ENCODE peak calls at places on chromosomes 12 and 14, in five cellular contexts. Y is Panc1, S is tibial artery, M is cardiac muscle cell, Q is HL-60. C is an unnamed sample. For H3K27me3, the result is how much of the 10 kb centered on the place peaks cover.

GRCh38 chr12:113929312-113929989 is 36.7 kb downstream of the RBM19 start:
- DNase-seq in Y (no peak), S (no peak), M (no peak), Q (no peak), C (no peak)

GRCh38 chr12:57089259-57090245 is 638 bp downstream of the NAB2 start:
- DNase-seq in Y (no peak), S (peak), M (peak), Q (peak), C (peak)

GRCh38 chr14:30330452-30330851 is 228.5 kb upstream of the G2E3 start:
- DNase-seq in Y (no peak), S (no peak), M (no peak), Q (no peak), C (no peak)

GRCh38 chr12:20189767-20190166 is 178.6 kb upstream of the PDE3A start:
- DNase-seq in Y (no peak), S (no peak), M (peak), Q (no peak), C (peak)

GRCh38 chr12:121467638-121468403 is 67.9 kb downstream of the RNF34 start:
- DNase-seq in Y (no peak), S (no peak), M (peak), Q (no peak), C (no peak)

GRCh38 chr14:104101086-104101621 is 15.7 kb downstream of the ASPG start:
- DNase-seq in Y (no peak), S (no peak), M (no peak), Q (no peak), C (no peak)

GRCh38 chr14:104106471-104106991 is 21.0 kb downstream of the ASPG start:
- DNase-seq in Y (no peak), S (no peak), M (no peak), Q (no peak), C (no peak)

GRCh38 chr14:39972704-39973103 is 540.5 kb upstream of the FBXO33 start:
- DNase-seq in Y (no peak), S (no peak), M (no peak), Q (no peak), C (no peak)

GRCh38 chr12:116242740-116243139 is 34.8 kb downstream of the MED13L start:
- DNase-seq in Y (no peak), S (no peak), M (no peak), Q (no peak), C (no peak)

GRCh38 chr14:53470351-53471043 is 317.4 kb upstream of the DDHD1 start:
- DNase-seq in Y (no peak), S (no peak), M (no peak), Q (no peak), C (no peak)

GRCh38 chr12:110590806-110591326 is 7.7 kb upstream of the PPTC7 start:
- DNase-seq in Y (no peak), S (no peak), M (no peak), Q (peak), C (no peak)

GRCh38 chr12:124411953-124412645 is 117.2 kb downstream of the RFLNA start:
- DNase-seq in Y (no peak), S (no peak), M (no peak), Q (no peak), C (no peak)
- H3K27me3 ChIP-seq in Y (under half), S (under half), M (under half), Q (under half), C (under half)

GRCh38 chr12:22250762-22251161 is 83.7 kb downstream of the ST8SIA1 start:
- DNase-seq in Y (no peak), S (no peak), M (no peak), Q (no peak), C (no peak)
- H3K27me3 ChIP-seq in Y (under half), S (under half), M (under half), Q (under half), C (under half)

DNA sequence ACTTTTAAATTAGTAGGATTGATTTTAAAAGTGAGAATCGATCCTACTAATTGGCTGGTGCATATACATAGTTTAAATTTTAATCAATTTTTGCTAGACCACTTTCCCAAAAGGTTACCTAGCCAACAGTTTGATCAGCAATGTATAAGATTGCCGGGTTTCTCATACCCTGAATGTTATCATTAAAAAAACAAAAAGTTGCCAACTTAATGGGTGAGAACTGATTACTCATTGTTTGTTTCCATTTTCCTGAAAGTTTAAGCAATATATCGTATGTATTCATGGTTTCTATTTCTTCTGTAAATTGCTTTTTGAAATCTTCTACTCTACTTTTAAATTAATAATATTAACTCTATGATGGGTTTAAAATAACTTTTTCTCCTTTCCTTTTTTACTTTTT is 4.4 kb upstream of the MYBPC1 start:
- DNase-seq in Y (no peak), S (no peak), M (no peak), Q (no peak), C (no peak)
- H3K27me3 ChIP-seq in Y (under half), S (under half), M (half or more), Q (under half), C (under half)

GRCh38 chr14:76516884-76517283 is 140.9 kb downstream of the ESRRB start:
- DNase-seq in Y (no peak), S (no peak), M (no peak), Q (no peak), C (no peak)
- H3K27me3 ChIP-seq in Y (under half), S (under half), M (under half), Q (under half), C (under half)

GRCh38 chr14:21852775-21853174 is 179.2 kb upstream of the OR4E1 start:
- DNase-seq in Y (no peak), S (no peak), M (no peak), Q (no peak), C (no peak)
- H3K27me3 ChIP-seq in Y (under half), S (under half), M (under half), Q (under half), C (under half)

DNA sequence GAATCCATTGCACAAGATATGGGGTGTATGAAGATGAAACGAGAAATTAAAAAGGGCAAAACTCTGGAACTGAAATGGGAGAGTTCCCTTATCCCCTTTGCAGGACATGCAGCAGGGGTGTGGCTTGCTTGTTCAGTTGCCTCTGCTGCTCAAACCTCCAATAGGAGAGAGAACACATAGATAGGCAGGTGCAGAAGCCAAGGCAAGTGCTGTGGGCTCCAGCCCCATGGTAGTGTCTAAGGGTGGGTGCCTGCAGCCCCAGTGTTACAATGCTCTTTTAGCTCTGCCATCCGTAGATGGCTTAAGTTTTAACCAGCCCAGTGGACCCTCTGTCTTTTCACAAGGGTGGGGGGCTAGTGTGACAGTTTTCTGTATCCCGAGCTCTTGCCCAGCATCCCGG is 69.7 kb downstream of the CMAS start:
- DNase-seq in Y (no peak), S (no peak), M (no peak), Q (no peak), C (no peak)
- H3K27me3 ChIP-seq in Y (under half), S (under half), M (under half), Q (under half), C (under half)

GRCh38 chr14:84021433-84021832 is 1508.5 kb upstream of the FLRT2 start:
- DNase-seq in Y (no peak), S (no peak), M (no peak), Q (no peak), C (no peak)

GRCh38 chr14:84029246-84029645 is 1500.7 kb upstream of the FLRT2 start:
- DNase-seq in Y (no peak), S (no peak), M (no peak), Q (no peak), C (no peak)

GRCh38 chr14:84025258-84026012 is 1504.5 kb upstream of the FLRT2 start:
- DNase-seq in Y (no peak), S (no peak), M (no peak), Q (no peak), C (no peak)

GRCh38 chr14:84028205-84028604 is 1501.7 kb upstream of the FLRT2 start:
- DNase-seq in Y (no peak), S (no peak), M (no peak), Q (no peak), C (no peak)

DNA sequence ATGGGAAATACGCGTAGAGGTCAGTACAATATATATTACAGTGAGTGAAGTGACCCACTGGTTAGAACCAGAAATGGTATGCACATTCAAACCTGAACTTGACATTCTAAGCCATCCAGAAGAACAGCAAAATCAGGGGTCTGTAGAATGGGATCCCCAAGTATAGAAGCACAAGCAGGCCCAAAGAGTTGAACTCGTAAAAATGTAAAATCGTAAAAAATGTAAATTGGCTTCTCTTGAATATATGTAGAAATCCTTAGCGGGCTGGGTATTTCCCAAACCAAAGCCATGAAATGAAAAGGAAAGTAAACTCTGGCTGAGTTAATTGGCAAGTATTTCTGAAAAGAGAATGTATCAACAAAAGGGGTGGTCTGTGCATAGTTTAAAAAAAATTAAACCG is 1505.7 kb upstream of the FLRT2 start:
- DNase-seq in Y (no peak), S (no peak), M (no peak), Q (no peak), C (no peak)
- H3K27me3 ChIP-seq in Y (under half), S (under half), M (under half), Q (under half), C (under half)

DNA sequence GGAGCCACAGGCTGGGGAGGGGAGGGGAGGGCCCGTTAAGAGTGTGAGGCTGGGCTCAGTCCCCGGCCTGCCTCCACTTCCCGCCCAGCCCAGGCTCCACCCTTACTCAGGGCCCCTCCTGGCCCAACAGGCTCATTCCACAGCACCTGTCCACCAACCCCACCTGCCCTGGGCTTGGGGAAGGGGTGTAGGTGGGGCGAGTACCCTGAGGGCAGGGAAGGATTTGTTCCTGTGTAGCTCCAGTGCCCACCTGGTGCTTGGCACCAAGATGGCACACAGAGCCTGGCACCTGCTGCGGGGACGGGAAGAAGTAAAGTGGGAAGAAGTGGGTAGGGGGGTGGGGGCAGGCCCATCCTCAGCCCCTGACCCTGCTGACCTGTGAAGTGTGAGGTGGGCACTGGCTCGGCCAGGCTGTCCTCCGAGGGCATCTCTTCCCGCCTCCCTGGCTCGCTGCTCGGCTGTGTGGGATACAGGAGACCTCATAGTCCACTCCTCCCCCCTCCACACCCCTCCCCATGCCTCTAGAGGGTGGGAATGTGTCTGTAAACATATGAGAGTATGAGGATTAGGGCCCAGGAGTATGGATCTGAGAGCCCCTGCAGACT is 35.1 kb downstream of the NCKAP5L start:
- DNase-seq in Y (no peak), S (no peak), M (no peak), Q (no peak), C (no peak)
- H3K27me3 ChIP-seq in Y (under half), S (under half), M (under half), Q (under half), C (under half)

DNA sequence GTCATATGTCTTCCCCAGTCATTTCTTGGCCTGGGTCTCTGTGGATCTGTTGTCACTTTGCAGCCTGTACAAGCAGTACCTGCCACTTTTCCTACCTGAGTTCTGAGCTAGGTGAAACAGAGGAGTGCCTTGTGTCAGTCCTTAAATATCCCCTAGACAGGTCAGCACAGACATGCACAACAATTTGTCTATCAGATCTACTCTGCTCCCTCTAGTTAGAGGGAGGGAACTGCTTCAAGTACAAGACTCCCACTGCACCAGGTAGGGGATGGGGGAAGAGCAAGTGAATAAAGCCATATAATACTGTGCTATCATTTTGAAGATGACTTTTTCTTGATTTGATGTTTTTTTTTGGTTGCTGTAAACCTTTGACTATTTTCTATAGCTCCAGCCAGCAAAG is 39.4 kb downstream of the MIPOL1 start:
- DNase-seq in Y (no peak), S (no peak), M (no peak), Q (no peak), C (no peak)
- H3K27me3 ChIP-seq in Y (under half), S (under half), M (under half), Q (under half), C (under half)